ENCODE peak calls at places on chromosome 13, in six cellular contexts. C, T, Y, K, Z and V are unnamed samples.

GRCh38 chr13:65166675-65167074 is 2063.5 kb downstream of the PCDH9 start:
- DNase-seq in C (no peak), T (no peak), Y (no peak), K (no peak), Z (no peak), V (no peak)

GRCh38 chr13:29513002-29513980 is 82.2 kb downstream of the SLC7A1 start:
- DNase-seq in C (no peak), T (no peak), Y (no peak), K (no peak), Z (no peak), V (no peak)

GRCh38 chr13:78978381-78978998 is 319.5 kb upstream of the OBI1 start:
- DNase-seq in C (peak), T (peak), Y (no peak), K (no peak), Z (peak), V (peak)

GRCh38 chr13:65292488-65292901 is 1937.6 kb downstream of the PCDH9 start:
- DNase-seq in C (no peak), T (no peak), Y (no peak), K (no peak), Z (no peak), V (no peak)

GRCh38 chr13:79560954-79561353 is 80.0 kb downstream of the NDFIP2 start:
- DNase-seq in C (no peak), T (no peak), Y (no peak), K (no peak), Z (no peak), V (no peak)

GRCh38 chr13:55394470-55394869 is 1746.2 kb upstream of the PRR20A start:
- DNase-seq in C (no peak), T (no peak), Y (no peak), K (no peak), Z (no peak), V (no peak)

GRCh38 chr13:30113983-30114491 is 193.3 kb downstream of the KATNAL1 start:
- DNase-seq in C (peak), T (no peak), Y (no peak), K (no peak), Z (peak), V (no peak)

GRCh38 chr13:93450226-93450625 is 223.6 kb downstream of the GPC6 start:
- DNase-seq in C (no peak), T (no peak), Y (no peak), K (no peak), Z (no peak), V (no peak)

GRCh38 chr13:113608246-113608635 is 23.7 kb downstream of the TFDP1 start:
- DNase-seq in C (no peak), T (no peak), Y (no peak), K (no peak), Z (no peak), V (no peak)

GRCh38 chr13:26051231-26052135 is at the start of gene SHISA2:
- DNase-seq in C (no peak), T (no peak), Y (no peak), K (peak), Z (no peak), V (peak)

GRCh38 chr13:34358811-34359513 is 541.0 kb downstream of the RFC3 start:
- DNase-seq in C (no peak), T (no peak), Y (no peak), K (no peak), Z (no peak), V (no peak)

GRCh38 chr13:83086948-83087347 is 795.3 kb downstream of the SLITRK1 start:
- DNase-seq in C (no peak), T (no peak), Y (no peak), K (no peak), Z (no peak), V (no peak)

GRCh38 chr13:30038884-30039283 is 188.5 kb upstream of the UBL3 start:
- DNase-seq in C (no peak), T (no peak), Y (no peak), K (no peak), Z (no peak), V (no peak)

GRCh38 chr13:62973804-62974203 is 1558.2 kb upstream of the PCDH20 start:
- DNase-seq in C (no peak), T (no peak), Y (no peak), K (no peak), Z (no peak), V (no peak)

GRCh38 chr13:73782781-73783180 is 351.4 kb downstream of the KLF12 start:
- DNase-seq in C (no peak), T (no peak), Y (no peak), K (no peak), Z (peak), V (no peak)

GRCh38 chr13:36135876-36136275 is 4.7 kb upstream of the DCLK1 start:
- DNase-seq in C (no peak), T (no peak), Y (no peak), K (no peak), Z (no peak), V (no peak)

GRCh38 chr13:23797276-23797903 is 91.8 kb downstream of the MIPEP start:
- DNase-seq in C (no peak), T (no peak), Y (no peak), K (no peak), Z (no peak), V (no peak)

GRCh38 chr13:100269837-100270236 is 180.9 kb downstream of the PCCA start:
- DNase-seq in C (peak), T (no peak), Y (no peak), K (no peak), Z (no peak), V (no peak)

GRCh38 chr13:112752211-112752610 is 62.4 kb downstream of the ATP11A start:
- DNase-seq in C (no peak), T (no peak), Y (no peak), K (no peak), Z (no peak), V (no peak)

GRCh38 chr13:93235258-93236015 is 8.8 kb downstream of the GPC6 start:
- DNase-seq in C (no peak), T (no peak), Y (no peak), K (no peak), Z (no peak), V (no peak)

GRCh38 chr13:51737609-51738008 is 66.4 kb downstream of the DHRS12 start:
- DNase-seq in C (no peak), T (no peak), Y (no peak), K (no peak), Z (no peak), V (no peak)

GRCh38 chr13:78100481-78100880 is 181.8 kb upstream of the EDNRB start:
- DNase-seq in C (no peak), T (no peak), Y (no peak), K (no peak), Z (no peak), V (no peak)

GRCh38 chr13:51919531-51919930 is 57.8 kb downstream of the CCDC70 start:
- DNase-seq in C (no peak), T (no peak), Y (no peak), K (no peak), Z (no peak), V (no peak)

GRCh38 chr13:45936621-45937020 is 85.1 kb upstream of the SIAH3 start:
- DNase-seq in C (no peak), T (no peak), Y (no peak), K (no peak), Z (no peak), V (no peak)

GRCh38 chr13:102812616-102813287 is 13.8 kb downstream of the BIVM start:
- DNase-seq in C (no peak), T (no peak), Y (no peak), K (no peak), Z (no peak), V (no peak)

GRCh38 chr13:73138967-73139491 is 80.2 kb downstream of the KLF5 start:
- DNase-seq in C (peak), T (no peak), Y (no peak), K (no peak), Z (no peak), V (no peak)

GRCh38 chr13:50303963-50304721 is 288.9 kb downstream of the KCNRG start:
- DNase-seq in C (no peak), T (no peak), Y (no peak), K (no peak), Z (no peak), V (no peak)

GRCh38 chr13:34847751-34848150 is 94.3 kb upstream of the NBEA start:
- DNase-seq in C (no peak), T (no peak), Y (no peak), K (no peak), Z (no peak), V (no peak)

GRCh38 chr13:24270639-24271131 is 38.7 kb upstream of the C1QTNF9 start:
- DNase-seq in C (peak), T (no peak), Y (no peak), K (no peak), Z (peak), V (peak)

GRCh38 chr13:106530907-106531520 is 4.4 kb downstream of the EFNB2 start:
- DNase-seq in C (no peak), T (no peak), Y (no peak), K (no peak), Z (no peak), V (no peak)

GRCh38 chr13:44374348-44374712 is 706 bp downstream of the SERP2 start:
- DNase-seq in C (no peak), T (no peak), Y (no peak), K (no peak), Z (no peak), V (no peak)

GRCh38 chr13:41054212-41054877 is 7.0 kb upstream of the WBP4 start:
- DNase-seq in C (peak), T (no peak), Y (no peak), K (no peak), Z (peak), V (peak)

GRCh38 chr13:33353646-33354045 is 68.1 kb upstream of the STARD13 start:
- DNase-seq in C (no peak), T (no peak), Y (no peak), K (no peak), Z (no peak), V (no peak)

GRCh38 chr13:33353210-33353609 is 67.7 kb upstream of the STARD13 start:
- DNase-seq in C (peak), T (peak), Y (no peak), K (no peak), Z (no peak), V (peak)

GRCh38 chr13:33352023-33352422 is 66.5 kb upstream of the STARD13 start:
- DNase-seq in C (no peak), T (no peak), Y (no peak), K (no peak), Z (peak), V (no peak)

GRCh38 chr13:33352520-33352919 is 67.0 kb upstream of the STARD13 start:
- DNase-seq in C (no peak), T (no peak), Y (no peak), K (no peak), Z (no peak), V (no peak)

DNA sequence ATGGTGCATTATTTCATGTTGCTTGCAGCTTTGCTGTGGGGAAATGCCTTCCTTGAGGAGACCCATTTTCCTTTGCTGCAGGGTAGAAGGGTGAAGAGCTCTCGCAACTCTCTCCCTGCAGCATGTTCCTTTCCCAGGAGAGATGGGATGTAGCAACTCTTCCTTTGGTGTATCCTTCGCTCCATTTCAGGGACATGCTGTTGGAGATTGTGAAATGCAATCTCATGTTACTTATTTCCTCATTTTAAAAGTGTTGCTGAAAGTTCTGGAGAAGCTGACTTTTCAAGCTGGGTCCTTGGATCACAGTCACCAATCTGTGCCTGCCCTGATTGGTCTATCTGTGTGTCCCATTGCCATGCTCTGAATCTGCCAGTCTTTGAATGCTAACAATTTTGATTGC is 69.9 kb upstream of the STARD13 start:
- DNase-seq in C (no peak), T (no peak), Y (no peak), K (no peak), Z (no peak), V (peak)
- TF ChIP-seq POLR2AphosphoS5 in C (no peak), T (no peak), Y (peak), K (no peak), Z (no peak), V (peak)

DNA sequence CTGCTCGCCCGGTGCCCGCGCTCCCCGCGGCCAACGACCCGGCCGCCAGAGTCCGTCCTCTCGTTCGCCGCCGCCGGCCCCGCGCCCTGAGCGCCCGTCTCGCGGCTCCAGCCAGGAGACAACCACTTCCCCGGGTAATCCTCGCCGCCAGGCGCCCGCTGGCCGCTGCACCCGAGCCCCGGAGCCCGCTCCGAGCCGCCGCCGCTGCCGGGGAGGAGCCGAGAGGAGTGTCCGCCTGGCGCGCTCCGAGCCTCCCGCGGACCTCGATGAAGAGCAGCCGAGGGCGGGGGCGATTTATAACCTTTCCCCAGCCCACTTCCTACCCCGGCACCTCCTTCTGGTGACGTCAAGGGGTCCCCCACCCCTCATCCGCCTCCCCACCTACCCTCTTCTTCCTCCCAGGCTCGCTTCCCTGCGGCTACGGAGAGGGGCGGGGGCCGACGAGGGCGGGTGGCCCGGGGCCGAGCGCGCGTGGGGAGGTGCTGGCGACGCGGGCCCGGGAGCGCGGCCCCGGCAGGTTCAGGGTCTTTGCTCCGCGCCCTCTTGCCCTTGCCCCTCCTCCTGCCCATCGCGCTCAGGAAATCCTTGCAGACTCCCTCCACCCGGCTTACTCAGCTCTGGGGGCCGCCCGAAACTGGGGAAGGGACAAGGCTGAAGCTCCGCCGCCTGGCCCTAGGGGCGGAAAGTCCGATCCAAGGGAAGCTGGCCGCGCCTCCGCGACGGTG is at the start of gene FLT1:
- DNase-seq in C (no peak), T (peak), Y (no peak), K (peak), Z (no peak), V (no peak)
- TF ChIP-seq POLR2AphosphoS5 in C (peak), T (no peak), Y (no peak), K (no peak), Z (no peak), V (no peak)

DNA sequence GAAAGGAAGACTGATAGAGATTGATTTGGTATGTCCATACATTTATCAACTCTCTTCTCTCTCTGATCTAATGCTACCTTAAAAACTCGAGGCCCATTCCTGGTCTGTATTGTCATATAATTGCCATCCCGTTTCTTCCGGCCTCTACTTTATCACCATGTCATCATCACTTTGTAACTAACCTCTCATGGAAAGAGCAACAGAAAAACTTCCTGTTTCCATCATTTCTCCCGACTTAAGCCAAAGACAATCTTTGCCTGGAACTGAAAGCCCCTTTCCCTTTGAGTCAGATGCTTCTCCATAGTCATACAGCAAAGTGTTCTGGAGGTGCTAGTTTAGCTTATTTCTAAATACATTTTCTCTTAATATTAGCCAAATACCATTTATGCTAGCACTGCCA is 2.8 kb upstream of the STOML3 start:
- DNase-seq in C (no peak), T (no peak), Y (no peak), K (no peak), Z (no peak), V (no peak)
- TF ChIP-seq POLR2AphosphoS5 in C (no peak), T (no peak), Y (no peak), K (no peak), Z (no peak), V (no peak)

GRCh38 chr13:42994878-42995277 is 2.8 kb upstream of the EPSTI1 start:
- DNase-seq in C (no peak), T (no peak), Y (no peak), K (no peak), Z (no peak), V (no peak)

GRCh38 chr13:42991892-42992584 is at the start of gene EPSTI1:
- DNase-seq in C (peak), T (peak), Y (peak), K (peak), Z (no peak), V (peak)

GRCh38 chr13:42990147-42990990 is 1.7 kb downstream of the EPSTI1 start:
- DNase-seq in C (no peak), T (no peak), Y (no peak), K (no peak), Z (no peak), V (no peak)

GRCh38 chr13:42992585-42993122 is 613 bp upstream of the EPSTI1 start:
- DNase-seq in C (no peak), T (no peak), Y (no peak), K (no peak), Z (no peak), V (no peak)

DNA sequence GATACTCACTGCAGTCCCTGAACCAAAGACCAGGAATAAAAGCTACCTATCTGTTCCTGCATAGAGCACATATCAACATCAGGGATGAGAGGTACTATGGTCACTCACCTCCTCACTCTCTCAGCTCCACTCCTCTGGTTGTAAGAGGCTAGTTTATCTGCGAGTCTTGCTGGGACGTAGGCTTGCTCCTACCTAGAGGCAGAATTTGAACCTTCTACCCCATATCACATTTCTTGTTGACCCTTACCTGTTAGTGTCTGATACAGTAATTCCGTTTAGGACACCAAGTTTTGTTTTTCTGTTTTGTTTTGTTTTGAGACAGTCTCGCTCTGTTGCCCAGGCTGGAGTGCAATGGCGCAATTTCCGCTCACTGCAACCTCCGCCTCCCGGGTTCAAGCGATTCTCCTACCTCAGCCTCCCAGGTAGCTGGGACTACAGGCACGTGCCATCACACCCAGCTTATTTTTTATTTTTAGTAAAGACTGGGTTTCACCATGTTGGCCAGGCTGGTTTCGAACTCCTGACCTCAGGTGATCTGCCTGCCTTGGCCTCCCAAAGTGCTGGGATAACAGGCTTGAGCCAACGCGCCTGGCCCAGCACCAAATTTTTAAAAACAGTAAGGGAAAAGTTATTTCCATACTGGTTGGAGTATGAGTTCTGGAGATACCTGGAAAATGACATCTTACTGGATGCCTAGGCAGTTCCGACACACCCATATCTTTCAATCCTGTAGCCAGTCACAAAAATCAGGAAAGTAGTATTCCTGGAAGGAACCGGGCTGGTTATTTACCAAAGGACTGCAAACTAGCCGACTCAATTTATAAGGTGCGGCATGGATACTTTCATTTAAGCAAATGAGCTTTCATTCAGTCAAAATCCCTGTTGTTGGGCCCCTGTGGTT is 800 bp downstream of the EPSTI1 start:
- DNase-seq in C (no peak), T (no peak), Y (no peak), K (no peak), Z (no peak), V (no peak)
- TF ChIP-seq POLR2AphosphoS5 in C (no peak), T (no peak), Y (no peak), K (no peak), Z (no peak), V (no peak)

DNA sequence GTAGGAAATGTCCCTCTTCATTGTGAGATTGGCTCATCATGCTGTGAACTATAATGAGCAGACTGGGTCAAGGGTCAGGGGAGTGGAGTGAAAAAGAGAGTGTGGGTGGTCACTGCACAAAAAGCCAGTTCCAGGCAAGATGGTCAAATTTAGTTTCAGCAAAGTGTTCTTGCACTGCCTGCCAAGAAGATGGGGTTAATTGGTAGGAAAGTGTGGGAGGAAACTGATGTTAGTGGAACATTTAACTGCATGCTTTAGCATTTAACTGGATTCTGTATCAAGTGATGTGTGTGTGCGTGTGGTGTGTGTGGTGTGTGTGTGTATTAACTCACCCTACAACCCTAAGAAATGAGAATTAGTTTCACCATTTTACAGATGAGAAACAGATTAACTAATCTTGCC is 131.6 kb downstream of the COG6 start:
- DNase-seq in C (no peak), T (no peak), Y (no peak), K (no peak), Z (no peak), V (no peak)
- TF ChIP-seq POLR2AphosphoS5 in C (no peak), T (no peak), Y (no peak), K (no peak), Z (no peak), V (no peak)

GRCh38 chr13:110455941-110456340 is 105.6 kb downstream of the RAB20 start:
- DNase-seq in C (peak), T (peak), Y (peak), K (peak), Z (peak), V (peak)
- TF ChIP-seq POLR2AphosphoS5 in C (peak), T (no peak), Y (no peak), K (no peak), Z (no peak), V (no peak)